ENCODE peak calls at places on chromosome 4, in eight cellular contexts. P, U, V, W, C, J, M and I are unnamed samples.

GRCh38 chr4:16757080-16757521 is 141.3 kb downstream of the LDB2 start:
- DNase-seq in J (no peak), P (no peak), M (no peak), C (peak), V (no peak), W (no peak), U (no peak), I (no peak)

GRCh38 chr4:127138586-127138985 is 494.2 kb upstream of the INTU start:
- DNase-seq in U (no peak), J (no peak), W (no peak), M (no peak), C (peak), P (no peak), V (no peak), I (no peak)

GRCh38 chr4:83535945-83536648 is at the start of gene GPAT3:
- DNase-seq in P (peak), W (peak), M (no peak), V (peak), U (no peak), C (peak), J (peak), I (peak)

GRCh38 chr4:147096667-147097604 is 151.3 kb upstream of the TTC29 start:
- DNase-seq in J (peak), U (peak), M (peak), W (no peak), C (peak), P (peak), V (peak), I (peak)

GRCh38 chr4:40515398-40516293 is 114.0 kb downstream of the RBM47 start:
- DNase-seq in C (peak), U (no peak), P (peak), V (peak), M (no peak), J (peak), W (no peak), I (peak)

GRCh38 chr4:140635606-140636005 is 66.8 kb upstream of the UCP1 start:
- DNase-seq in M (peak), C (peak), U (no peak), V (no peak), W (no peak), J (peak), P (peak), I (peak)

GRCh38 chr4:95084584-95084983 is 326.8 kb downstream of the BMPR1B start:
- DNase-seq in M (peak), C (no peak), J (peak), V (no peak), W (no peak), U (no peak), P (peak), I (peak)

GRCh38 chr4:2798399-2799301 is 5.8 kb downstream of the SH3BP2 start:
- DNase-seq in J (no peak), C (no peak), V (peak), U (no peak), M (no peak), W (peak), P (peak), I (no peak)

GRCh38 chr4:6470502-6471302 is 1.7 kb downstream of the PPP2R2C start:
- DNase-seq in M (no peak), U (no peak), W (peak), J (peak), P (peak), C (peak), V (no peak), I (no peak)

GRCh38 chr4:15878011-15878410 is 60.5 kb downstream of the FGFBP1 start:
- DNase-seq in P (no peak), U (no peak), V (no peak), W (no peak), M (no peak), C (no peak), J (no peak), I (no peak)

GRCh38 chr4:10458190-10458589 is 964 bp upstream of the ZNF518B start:
- DNase-seq in J (peak), U (no peak), C (no peak), M (no peak), W (no peak), P (no peak), V (no peak), I (no peak)

GRCh38 chr4:16198271-16198670 is 28.0 kb downstream of the TAPT1 start:
- DNase-seq in C (no peak), P (no peak), W (no peak), J (no peak), V (no peak), U (no peak), M (no peak), I (no peak)

GRCh38 chr4:40685300-40685699 is 55.6 kb upstream of the RBM47 start:
- DNase-seq in M (no peak), W (no peak), U (peak), V (no peak), P (peak), J (no peak), C (peak), I (no peak)

GRCh38 chr4:76200771-76201224 is 12.8 kb downstream of the SCARB2 start:
- DNase-seq in W (no peak), C (no peak), P (no peak), U (no peak), V (no peak), J (peak), M (no peak), I (peak)

GRCh38 chr4:3936184-3936583 is 170.0 kb downstream of the ADRA2C start:
- DNase-seq in C (no peak), J (no peak), W (no peak), V (no peak), U (no peak), M (no peak), P (no peak), I (no peak)

GRCh38 chr4:124768596-124768995 is 56.1 kb upstream of the ANKRD50 start:
- DNase-seq in U (no peak), J (no peak), P (peak), W (no peak), V (no peak), C (peak), M (no peak), I (no peak)

GRCh38 chr4:177391953-177392352 is 50.3 kb downstream of the AGA start:
- DNase-seq in J (no peak), C (no peak), W (no peak), V (no peak), P (peak), U (no peak), M (no peak), I (no peak)

GRCh38 chr4:27248829-27249228 is 388.2 kb downstream of the STIM2 start:
- DNase-seq in M (no peak), W (no peak), C (peak), U (no peak), J (no peak), P (no peak), V (no peak), I (no peak)

GRCh38 chr4:107115185-107115847 is 79.2 kb upstream of the DKK2 start:
- DNase-seq in P (no peak), M (no peak), C (peak), W (no peak), V (no peak), U (no peak), J (no peak), I (no peak)

GRCh38 chr4:84582988-84583870 is at the start of gene CDS1:
- DNase-seq in P (peak), V (peak), W (no peak), U (no peak), J (peak), M (no peak), C (no peak), I (peak)

GRCh38 chr4:147034372-147034771 is 88.7 kb upstream of the TTC29 start:
- DNase-seq in C (peak), P (no peak), U (no peak), W (no peak), V (no peak), M (no peak), J (no peak), I (no peak)

GRCh38 chr4:165379662-165380061 is 854 bp downstream of the CPE start:
- DNase-seq in P (no peak), M (no peak), J (peak), W (no peak), V (no peak), U (no peak), C (no peak), I (no peak)

GRCh38 chr4:15149234-15149841 is 147.1 kb downstream of the CPEB2 start:
- DNase-seq in V (peak), P (no peak), M (no peak), C (peak), U (no peak), J (no peak), W (no peak), I (no peak)

GRCh38 chr4:158122501-158122900 is 50.3 kb downstream of the GASK1B start:
- DNase-seq in P (peak), M (no peak), W (no peak), U (no peak), J (no peak), V (no peak), C (peak), I (no peak)

GRCh38 chr4:6785572-6785925 is 3.0 kb downstream of the KIAA0232 start:
- DNase-seq in J (no peak), W (no peak), C (no peak), M (no peak), V (no peak), U (no peak), P (no peak), I (no peak)

GRCh38 chr4:106306561-106306960 is 9.4 kb downstream of the TBCK start:
- DNase-seq in U (no peak), W (no peak), J (no peak), V (no peak), P (no peak), C (no peak), M (no peak), I (peak)

GRCh38 chr4:7424553-7425111 is 10.1 kb downstream of the PSAPL1 start:
- DNase-seq in V (no peak), J (no peak), C (no peak), P (no peak), U (no peak), M (no peak), W (peak), I (no peak)

GRCh38 chr4:102438873-102439614 is 62.1 kb upstream of the NFKB1 start:
- DNase-seq in W (no peak), V (no peak), M (peak), C (peak), U (peak), P (peak), J (peak), I (no peak)

GRCh38 chr4:137495578-137495977 is 36.7 kb downstream of the PCDH18 start:
- DNase-seq in V (no peak), U (no peak), J (no peak), C (no peak), W (no peak), M (no peak), P (peak), I (no peak)

GRCh38 chr4:26015133-26015651 is 101.2 kb downstream of the SMIM20 start:
- DNase-seq in V (no peak), C (peak), M (no peak), W (peak), J (no peak), U (peak), P (no peak), I (no peak)

GRCh38 chr4:168550071-168550766 is 53.4 kb downstream of the PALLD start:
- DNase-seq in P (no peak), C (peak), M (no peak), U (no peak), J (no peak), W (no peak), V (no peak), I (no peak)

GRCh38 chr4:95590615-95591014 is 41.8 kb upstream of the UNC5C start:
- DNase-seq in U (no peak), C (no peak), V (no peak), M (no peak), W (no peak), J (no peak), P (no peak), I (no peak)

GRCh38 chr4:137909910-137910309 is 332.2 kb downstream of the SLC7A11 start:
- DNase-seq in C (no peak), P (peak), M (no peak), V (no peak), U (no peak), W (no peak), J (peak), I (no peak)

GRCh38 chr4:33658971-33659370 is 2585.3 kb downstream of the ARAP2 start:
- DNase-seq in M (no peak), U (no peak), J (no peak), P (no peak), C (peak), W (no peak), V (no peak), I (no peak)

GRCh38 chr4:1055721-1056590 is 44.5 kb downstream of the FGFRL1 start:
- DNase-seq in C (peak), P (peak), W (peak), J (peak), M (no peak), V (peak), U (no peak), I (no peak)

GRCh38 chr4:115424852-115425251 is 311.4 kb upstream of the NDST4 start:
- DNase-seq in C (no peak), W (no peak), P (peak), M (no peak), J (no peak), U (no peak), V (no peak), I (no peak)

GRCh38 chr4:19034089-19034488 is 1012.5 kb upstream of the LCORL start:
- DNase-seq in M (no peak), C (no peak), V (no peak), P (no peak), J (no peak), U (no peak), W (no peak), I (no peak)

GRCh38 chr4:21948347-21949072 is at the start of gene KCNIP4:
- DNase-seq in V (peak), P (peak), W (no peak), M (no peak), U (no peak), C (no peak), J (peak), I (no peak)

DNA sequence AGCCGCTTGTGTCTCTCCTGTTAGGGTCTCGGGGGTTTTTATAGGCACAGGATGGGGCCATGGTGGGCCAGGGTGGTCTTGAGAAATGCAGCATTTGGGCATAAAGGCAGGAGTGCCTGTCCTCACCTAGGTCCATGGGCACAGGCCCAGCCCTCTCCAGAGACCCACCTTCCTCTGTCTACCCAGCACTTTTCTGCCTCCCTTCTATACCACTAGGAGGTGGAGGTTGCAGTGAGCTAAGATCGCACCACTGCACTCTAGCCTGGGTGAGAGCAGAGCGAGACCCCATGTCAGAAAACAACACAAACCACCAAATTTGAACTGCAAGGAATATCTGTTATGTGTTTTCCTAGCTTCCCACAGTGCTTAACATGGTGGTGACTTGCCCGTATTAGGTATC is 38.0 kb downstream of the MOB1B start:
- DNase-seq in U (no peak), C (no peak), W (no peak), M (no peak), J (no peak), V (no peak), P (no peak), I (no peak)
- TF ChIP-seq CTCF in U (no peak), C (no peak), W (no peak), M (no peak), J (no peak), V (no peak), P (no peak), I (no peak)

GRCh38 chr4:122831515-122832196 is 5.0 kb downstream of the FGF2 start:
- DNase-seq in U (no peak), M (no peak), W (no peak), P (peak), V (no peak), C (peak), J (no peak), I (no peak)
- TF ChIP-seq CTCF in U (no peak), M (no peak), W (no peak), P (no peak), V (no peak), C (no peak), J (no peak), I (no peak)

GRCh38 chr4:71729856-71730255 is 54.0 kb downstream of the GC start:
- DNase-seq in U (no peak), P (no peak), W (no peak), V (no peak), C (no peak), J (no peak), M (no peak), I (no peak)

GRCh38 chr4:71732066-71732465 is 51.8 kb downstream of the GC start:
- DNase-seq in P (no peak), U (no peak), C (no peak), W (no peak), V (no peak), J (no peak), M (peak), I (no peak)

GRCh38 chr4:71732706-71733105 is 51.2 kb downstream of the GC start:
- DNase-seq in C (peak), P (peak), U (peak), M (peak), V (no peak), W (no peak), J (peak), I (peak)
- TF ChIP-seq CTCF in C (peak), P (peak), U (peak), M (peak), V (peak), W (no peak), J (peak), I (peak)

GRCh38 chr4:89586318-89586717 is 250.6 kb downstream of the SNCA start:
- DNase-seq in V (no peak), U (no peak), M (no peak), P (no peak), J (no peak), W (no peak), C (no peak), I (no peak)

GRCh38 chr4:89590102-89590501 is 246.9 kb downstream of the SNCA start:
- DNase-seq in C (no peak), P (no peak), M (no peak), J (no peak), V (no peak), W (no peak), U (no peak), I (no peak)

GRCh38 chr4:89587364-89587763 is 249.6 kb downstream of the SNCA start:
- DNase-seq in U (no peak), M (no peak), C (no peak), W (no peak), V (no peak), J (no peak), P (no peak), I (no peak)

GRCh38 chr4:89588366-89588765 is 248.6 kb downstream of the SNCA start:
- DNase-seq in U (no peak), W (no peak), V (no peak), J (no peak), M (no peak), C (no peak), P (no peak), I (no peak)

DNA sequence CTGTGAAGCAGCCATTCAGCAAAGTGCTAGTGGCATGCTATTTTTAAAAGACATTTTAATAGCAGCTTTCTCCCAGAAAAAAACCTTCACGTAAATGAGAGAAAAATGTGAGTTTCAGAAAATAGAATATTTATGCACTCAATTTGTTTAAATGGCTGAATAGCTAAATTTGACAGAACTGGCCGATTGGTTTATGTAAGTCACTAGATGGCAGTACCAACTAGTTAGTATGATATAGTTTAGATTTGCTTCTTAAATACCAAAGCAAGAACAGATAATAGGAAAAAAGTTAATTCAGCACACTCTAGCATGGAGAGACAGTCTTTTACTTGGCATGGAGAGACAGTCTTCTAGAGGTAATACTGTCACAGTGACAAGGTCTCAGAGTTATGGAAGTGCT is 250.1 kb downstream of the SNCA start:
- DNase-seq in V (no peak), W (no peak), J (no peak), C (peak), U (no peak), M (no peak), P (peak), I (no peak)
- TF ChIP-seq CTCF in V (no peak), W (no peak), J (peak), C (peak), U (peak), M (peak), P (peak), I (peak)

GRCh38 chr4:112214397-112215264 is 17.0 kb upstream of the AP1AR start:
- DNase-seq in V (no peak), M (no peak), J (peak), W (no peak), U (no peak), C (peak), P (peak), I (no peak)
- TF ChIP-seq CTCF in V (peak), M (peak), J (peak), W (no peak), U (peak), C (peak), P (peak), I (peak)

GRCh38 chr4:109334596-109335105 is 32.2 kb upstream of the COL25A1 start:
- DNase-seq in P (no peak), U (no peak), W (no peak), C (no peak), V (no peak), J (no peak), M (no peak), I (no peak)

GRCh38 chr4:109334129-109334528 is 31.7 kb upstream of the COL25A1 start:
- DNase-seq in V (no peak), U (no peak), M (no peak), J (no peak), P (no peak), C (no peak), W (no peak), I (no peak)

GRCh38 chr4:109332926-109333464 is 30.5 kb upstream of the COL25A1 start:
- DNase-seq in J (no peak), M (no peak), W (no peak), U (no peak), C (peak), P (no peak), V (no peak), I (no peak)
- TF ChIP-seq CTCF in J (no peak), M (peak), W (no peak), U (peak), C (peak), P (no peak), V (peak), I (no peak)

GRCh38 chr4:169940460-169940859 is 85.7 kb downstream of the MFAP3L start:
- DNase-seq in W (no peak), J (no peak), C (no peak), U (no peak), P (no peak), V (no peak), M (no peak), I (no peak)

GRCh38 chr4:169933531-169933930 is 92.7 kb downstream of the MFAP3L start:
- DNase-seq in J (no peak), U (no peak), V (no peak), W (no peak), P (no peak), M (no peak), C (no peak), I (no peak)

GRCh38 chr4:169931996-169932395 is 94.2 kb downstream of the MFAP3L start:
- DNase-seq in V (no peak), W (no peak), P (no peak), C (no peak), J (no peak), M (no peak), U (no peak), I (no peak)

DNA sequence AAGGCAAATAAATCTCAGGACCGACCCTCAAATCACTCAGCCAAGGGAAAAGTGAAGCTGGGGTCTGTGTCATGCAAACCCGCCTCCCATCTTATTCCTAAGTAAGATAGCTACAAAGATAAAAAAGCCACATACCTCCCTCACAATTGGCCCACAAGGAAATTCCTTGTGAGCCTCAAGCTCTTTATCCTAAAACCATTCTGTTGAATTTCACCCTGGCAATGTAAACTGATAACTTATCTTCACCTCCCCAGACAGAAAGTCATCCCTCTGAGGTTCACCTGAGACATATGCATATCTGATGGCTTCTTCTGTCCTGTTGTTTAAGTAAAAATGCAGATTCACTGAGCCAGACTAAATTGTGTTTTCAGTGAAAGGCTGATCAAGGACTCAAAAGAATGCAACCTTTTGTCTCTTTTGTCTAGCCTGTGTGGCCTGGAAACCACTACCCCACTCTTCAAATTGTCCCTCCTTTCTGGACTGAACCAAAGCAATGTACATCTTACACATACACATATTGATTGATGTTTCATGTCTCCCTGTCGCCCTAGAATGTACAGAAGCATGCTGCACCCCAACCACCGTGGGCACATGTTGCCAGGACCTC is 91.3 kb downstream of the MFAP3L start:
- DNase-seq in P (no peak), U (no peak), M (no peak), V (no peak), C (no peak), J (no peak), W (no peak), I (no peak)
- TF ChIP-seq CTCF in P (no peak), U (no peak), M (no peak), V (no peak), C (no peak), J (no peak), W (no peak), I (no peak)